ENCODE peak calls at places on chromosome 21, in nine cellular contexts. E is suprapubic skin, N is endothelial cell of umbilical vein, M is H1, Z is spleen, G is esophagus muscularis mucosa, B is GM12878, O is Panc1, P is GM23338. U is an unnamed sample.

GRCh38 chr21:46207006-46207919 is 21.3 kb downstream of the LSS start:
- DNase-seq in G (no peak), N (no peak), O (no peak), E (peak), P (no peak), M (no peak), B (no peak), Z (peak), U (no peak)

GRCh38 chr21:37435120-37435519 is 68.5 kb downstream of the DYRK1A start:
- DNase-seq in M (peak), Z (no peak), N (peak), P (peak), B (no peak), G (no peak), O (no peak), E (no peak), U (peak)

GRCh38 chr21:40120944-40121575 is 253.8 kb downstream of the PCP4 start:
- DNase-seq in Z (no peak), M (no peak), P (peak), N (no peak), E (no peak), B (no peak), O (no peak), G (no peak), U (no peak)

GRCh38 chr21:45558044-45558721 is 15.9 kb upstream of the SLC19A1 start:
- DNase-seq in N (no peak), E (peak), G (no peak), P (no peak), M (no peak), O (no peak), B (no peak), Z (peak), U (no peak)

GRCh38 chr21:15140321-15141019 is 75.7 kb upstream of the NRIP1 start:
- DNase-seq in E (no peak), N (peak), Z (no peak), G (no peak), O (no peak), P (no peak), B (no peak), M (no peak), U (no peak)

GRCh38 chr21:31509108-31510017 is 150.1 kb upstream of the SOD1 start:
- DNase-seq in B (peak), O (no peak), E (no peak), M (no peak), N (no peak), P (peak), Z (no peak), G (no peak), U (no peak)

GRCh38 chr21:28754127-28754611 is 238.5 kb downstream of the LTN1 start:
- DNase-seq in E (no peak), Z (no peak), N (no peak), O (no peak), B (no peak), M (no peak), P (no peak), G (no peak), U (no peak)

GRCh38 chr21:32392299-32392879 is 423 bp downstream of the URB1 start:
- DNase-seq in G (no peak), M (no peak), E (no peak), O (no peak), B (no peak), P (no peak), Z (no peak), N (peak), U (no peak)

GRCh38 chr21:31618696-31619430 is 40.6 kb upstream of the SOD1 start:
- DNase-seq in E (no peak), O (no peak), N (no peak), B (no peak), Z (no peak), G (no peak), P (no peak), M (no peak), U (no peak)

GRCh38 chr21:45618846-45619485 is 24.6 kb upstream of the PCBP3 start:
- DNase-seq in Z (peak), O (no peak), B (no peak), E (no peak), M (no peak), P (no peak), G (no peak), N (no peak), U (no peak)

GRCh38 chr21:46021978-46022544 is 40.5 kb downstream of the COL6A1 start:
- DNase-seq in P (no peak), G (peak), E (peak), N (no peak), M (no peak), B (no peak), Z (no peak), O (no peak), U (no peak)

GRCh38 chr21:16162953-16163352 is 433.2 kb downstream of the USP25 start:
- DNase-seq in G (no peak), O (no peak), Z (no peak), M (no peak), N (no peak), B (no peak), P (no peak), E (no peak), U (no peak)

GRCh38 chr21:45366476-45366875 is 38.5 kb upstream of the COL18A1 start:
- DNase-seq in Z (no peak), M (no peak), O (no peak), N (no peak), B (no peak), E (no peak), G (no peak), P (no peak), U (no peak)

GRCh38 chr21:45383111-45383614 is 21.8 kb upstream of the COL18A1 start:
- DNase-seq in M (no peak), P (no peak), O (no peak), G (no peak), E (peak), N (no peak), B (no peak), Z (peak), U (no peak)

GRCh38 chr21:45386728-45387371 is 18.1 kb upstream of the COL18A1 start:
- DNase-seq in M (no peak), P (no peak), O (no peak), N (peak), B (no peak), E (peak), Z (peak), G (no peak), U (no peak)

GRCh38 chr21:46129846-46130651 is 25.3 kb downstream of the FTCD start:
- DNase-seq in Z (peak), P (no peak), N (no peak), G (no peak), B (no peak), M (no peak), O (no peak), E (peak), U (no peak)

GRCh38 chr21:45323487-45324380 is 36.0 kb upstream of the POFUT2 start:
- DNase-seq in O (no peak), E (peak), G (no peak), P (peak), B (no peak), Z (peak), N (no peak), M (no peak), U (no peak)

GRCh38 chr21:29538115-29538514 is 239.4 kb downstream of the BACH1 start:
- DNase-seq in Z (no peak), B (no peak), G (no peak), M (no peak), E (no peak), O (no peak), P (no peak), N (no peak), U (no peak)

GRCh38 chr21:28138272-28138671 is 854.4 kb downstream of the LTN1 start:
- DNase-seq in P (no peak), M (no peak), N (no peak), B (no peak), Z (no peak), G (no peak), E (no peak), O (no peak), U (no peak)

GRCh38 chr21:44867999-44868700 is 5.3 kb downstream of the PTTG1IP start:
- DNase-seq in Z (no peak), O (no peak), P (no peak), M (no peak), G (no peak), B (no peak), E (peak), N (no peak), U (no peak)

GRCh38 chr21:31911138-31911907 is 38.5 kb downstream of the HUNK start:
- DNase-seq in P (no peak), E (no peak), G (no peak), N (no peak), Z (no peak), B (no peak), M (no peak), O (no peak), U (no peak)

GRCh38 chr21:23160914-23161313 is 2162.7 kb downstream of the NCAM2 start:
- DNase-seq in Z (no peak), G (no peak), O (no peak), N (peak), E (no peak), P (no peak), M (no peak), B (no peak), U (no peak)

GRCh38 chr21:45262041-45262581 is 25.6 kb downstream of the POFUT2 start:
- DNase-seq in Z (peak), P (no peak), E (peak), O (no peak), M (no peak), N (no peak), G (peak), B (no peak), U (no peak)

GRCh38 chr21:32645261-32646182 is 33.3 kb upstream of the CFAP298 start:
- DNase-seq in P (peak), Z (no peak), M (peak), B (no peak), O (no peak), E (no peak), N (no peak), G (no peak), U (no peak)

DNA sequence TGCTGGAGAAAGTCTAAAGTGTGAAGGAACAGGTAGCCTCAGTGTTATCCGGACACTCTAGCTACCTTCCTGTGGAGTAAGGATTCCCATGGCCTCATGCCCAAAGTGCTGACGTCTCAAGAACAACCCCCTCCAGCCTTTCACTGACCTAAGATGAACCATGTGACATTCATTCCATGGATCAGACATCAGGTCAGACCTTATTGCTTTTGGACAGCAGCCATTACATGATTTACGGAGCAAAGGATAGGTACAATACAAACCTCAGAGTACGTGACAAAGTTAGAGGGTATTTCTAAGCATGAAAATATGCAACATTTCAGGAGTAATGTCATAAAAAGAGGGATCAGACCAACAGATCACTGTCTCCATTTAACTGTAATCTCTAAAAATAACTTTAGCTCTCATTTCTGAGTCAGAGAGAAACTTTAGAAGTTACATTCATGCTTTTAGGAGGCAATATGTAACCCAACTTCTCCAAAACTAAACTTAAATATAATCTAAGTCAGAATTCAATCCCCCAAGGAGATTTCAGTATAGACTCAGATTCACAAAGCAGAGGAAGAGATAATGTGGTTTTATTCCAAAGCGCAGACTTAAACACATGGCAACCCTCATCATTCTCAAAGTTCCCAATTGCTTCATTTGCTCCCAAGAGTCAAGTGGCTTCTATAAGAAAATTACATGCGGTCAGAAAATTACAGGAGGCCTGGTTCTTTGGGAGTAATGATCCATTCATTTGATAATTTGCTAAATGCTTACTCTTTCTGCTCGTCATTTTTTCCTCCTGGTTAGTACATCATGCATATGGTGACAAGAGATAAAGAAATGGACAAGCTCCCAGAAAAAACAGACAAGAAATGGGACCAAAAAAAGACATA is 280.4 kb downstream of the SETD4 start:
- DNase-seq in G (no peak), N (no peak), B (no peak), P (no peak), M (no peak), Z (no peak), E (no peak), O (no peak), U (no peak)
- TF ChIP-seq POLR2AphosphoS5 in G (no peak), N (no peak), B (no peak), P (no peak), M (no peak), Z (no peak), E (no peak), O (no peak), U (no peak)

GRCh38 chr21:33947451-33948095 is 32.0 kb upstream of the ATP5PO start:
- DNase-seq in Z (no peak), O (peak), E (peak), G (peak), B (peak), P (peak), N (peak), M (peak), U (no peak)
- H3K4me3 ChIP-seq in Z (no peak), O (peak), E (peak), G (peak), B (peak), P (peak), N (no peak), M (no peak), U (no peak)

DNA sequence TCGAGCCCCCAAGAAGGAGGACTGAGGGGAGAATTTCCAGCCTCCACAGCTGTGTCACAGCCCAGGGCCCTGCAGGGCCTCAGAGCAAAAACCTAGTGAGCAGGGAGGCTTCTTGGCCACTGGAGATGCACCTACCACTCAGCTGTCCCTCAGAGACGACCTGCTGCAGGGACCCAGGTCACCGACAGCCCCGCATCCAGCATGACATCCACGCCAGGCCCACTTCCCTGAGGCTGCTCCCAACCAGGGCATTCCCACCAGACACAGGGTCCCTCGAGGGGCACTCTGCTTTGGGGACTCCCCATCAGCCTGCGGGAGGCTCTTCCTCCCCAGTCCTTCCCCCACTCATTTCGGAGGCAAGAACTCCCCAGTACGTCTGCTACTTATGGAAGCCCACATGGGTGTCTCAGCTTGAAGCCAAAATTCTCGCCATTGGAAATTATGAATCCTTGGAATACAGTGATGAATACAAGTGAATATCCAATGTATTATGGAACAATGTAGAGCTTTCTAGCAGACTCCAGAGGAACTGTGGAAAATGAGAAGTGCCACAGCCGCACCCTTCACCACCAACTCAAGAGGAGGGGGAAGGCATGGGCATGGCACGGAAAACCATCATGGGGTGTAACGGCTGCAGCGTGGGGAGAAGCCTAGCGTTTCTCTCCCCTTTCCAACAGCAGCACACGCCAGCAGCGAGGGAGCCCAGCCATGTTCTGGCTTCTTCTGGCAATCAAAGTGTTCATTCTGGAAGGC is 6.9 kb downstream of the TFF3 start:
- DNase-seq in N (no peak), B (no peak), E (no peak), P (no peak), Z (no peak), M (no peak), O (no peak), G (no peak), U (no peak)
- TF ChIP-seq POLR2AphosphoS5 in N (no peak), B (no peak), E (no peak), P (no peak), Z (no peak), M (no peak), O (no peak), G (no peak), U (no peak)

GRCh38 chr21:41318218-41318617 is 1.6 kb downstream of the FAM3B start:
- DNase-seq in G (no peak), N (no peak), O (no peak), P (no peak), M (no peak), Z (no peak), B (no peak), E (no peak), U (no peak)

GRCh38 chr21:41315726-41316125 is 875 bp upstream of the FAM3B start:
- DNase-seq in N (no peak), G (no peak), B (no peak), Z (no peak), P (no peak), O (no peak), M (no peak), E (no peak), U (no peak)

GRCh38 chr21:41317458-41317857 is 857 bp downstream of the FAM3B start:
- DNase-seq in M (no peak), O (no peak), N (no peak), E (no peak), Z (no peak), B (no peak), P (no peak), G (no peak), U (no peak)

GRCh38 chr21:41316200-41316599 is 401 bp upstream of the FAM3B start:
- DNase-seq in N (no peak), G (no peak), M (no peak), O (no peak), E (peak), Z (no peak), B (no peak), P (no peak), U (no peak)

DNA sequence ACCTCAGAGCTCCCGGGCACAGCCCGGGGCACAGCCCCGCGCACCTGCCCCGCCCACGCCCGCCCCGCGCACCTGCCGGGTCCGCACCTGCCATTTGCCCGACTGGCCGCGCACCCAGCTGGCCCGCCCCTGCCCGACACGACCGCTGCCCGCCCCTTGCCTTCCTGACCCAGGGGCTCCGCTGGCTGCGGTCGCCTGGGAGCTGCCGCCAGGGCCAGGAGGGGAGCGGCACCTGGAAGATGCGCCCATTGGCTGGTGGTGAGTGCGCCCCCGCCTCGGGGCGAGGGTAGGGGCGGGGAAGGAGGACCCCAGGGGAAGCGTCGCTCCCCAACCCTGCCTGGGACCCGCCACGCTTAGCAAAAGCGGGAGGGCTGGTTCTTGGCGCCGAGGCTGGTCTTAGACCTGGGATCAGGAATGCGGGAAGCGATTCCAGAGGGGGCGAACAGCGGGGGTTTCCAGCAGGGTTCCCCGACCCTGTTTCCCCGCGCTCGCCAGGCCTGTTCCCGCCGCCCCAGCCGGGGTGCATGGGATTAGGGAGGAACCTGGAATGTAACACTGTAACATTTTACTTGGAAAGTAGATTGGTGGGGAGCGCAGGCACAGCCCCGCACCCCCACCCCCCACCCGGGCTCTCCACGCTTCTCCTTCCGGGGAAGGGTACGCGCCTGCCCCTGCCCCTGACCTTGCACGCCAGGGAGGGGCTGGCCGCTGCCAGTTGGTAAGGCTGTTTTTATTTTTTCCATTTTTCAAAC is at the start of gene FAM3B:
- DNase-seq in G (no peak), B (no peak), N (no peak), P (peak), M (peak), Z (no peak), E (no peak), O (no peak), U (no peak)
- H3K4me3 ChIP-seq in G (peak), B (no peak), N (no peak), P (peak), M (peak), Z (peak), E (peak), O (peak), U (no peak)

DNA sequence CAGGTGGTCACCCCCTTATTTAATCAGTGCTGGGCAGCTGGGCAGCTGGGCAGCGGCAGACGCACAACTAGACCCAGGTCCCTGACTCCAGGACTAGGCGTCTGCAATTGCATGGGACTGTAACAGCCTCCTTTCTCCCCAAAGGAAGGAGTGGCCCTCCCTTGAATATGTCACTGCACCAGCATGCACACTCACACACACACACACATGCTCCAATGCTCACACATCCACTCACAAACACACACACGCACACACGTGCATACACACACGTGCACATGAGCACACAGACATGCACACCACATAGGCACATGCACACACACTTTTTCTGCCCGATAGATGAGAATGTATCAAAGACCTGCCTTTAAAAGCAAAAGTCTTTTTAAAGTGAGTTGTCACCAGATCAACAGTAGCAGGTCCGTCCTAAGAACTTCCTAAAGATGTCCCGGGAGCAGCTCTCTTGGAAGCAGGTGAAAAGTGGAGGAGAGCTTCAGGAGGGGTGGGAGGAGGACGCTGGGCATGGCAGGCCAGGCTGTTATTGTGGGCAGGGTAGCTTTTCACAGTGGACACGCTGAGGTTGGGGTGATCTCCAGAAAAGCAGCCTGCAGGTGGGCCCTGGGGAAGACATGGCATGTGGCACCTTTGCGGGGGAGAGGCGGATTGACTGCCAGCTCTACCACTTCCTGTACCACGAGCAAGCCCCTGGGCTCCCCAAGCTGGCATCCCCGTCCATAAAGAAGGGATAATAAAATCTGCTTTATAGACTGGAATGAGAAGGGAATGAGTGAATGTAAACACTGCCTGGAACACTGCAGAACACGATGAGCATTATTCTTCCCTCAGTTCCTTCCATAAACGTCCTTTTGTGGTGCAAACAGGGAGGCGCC is 1.7 kb downstream of the PDE9A start:
- DNase-seq in Z (no peak), M (no peak), N (no peak), O (no peak), G (no peak), B (no peak), E (no peak), P (no peak), U (no peak)
- TF ChIP-seq POLR2AphosphoS5 in Z (no peak), M (no peak), N (no peak), O (no peak), G (no peak), B (no peak), E (no peak), P (no peak), U (no peak)